ENCODE peak calls at places on chromosomes 6 and 20, in eight cellular contexts. X is GM10248; W is H4; U is activated naive CD8-positive, alpha-beta T cell treated with anti-CD3 and anti-CD28 coated beads, Interleukin-2, amount 50 U/mL, for 24 hours; F is Caki2; B is stimulated activated CD8-positive, alpha-beta memory T cell treated with anti-CD3 and anti-CD28 coated beads, Interleukin-7, amount 100 ng/mL, for 4 hours; A is HuH-7.5; P is AG04450. M is an unnamed sample.

GRCh38 chr6:11381801-11382513 is 149.5 kb upstream of the NEDD9 start:
- DNase-seq in X (peak; percentile 65), W (no peak), U (peak; percentile 57), F (no peak), B (peak; percentile 55), A (no peak), P (no peak), M (peak; percentile 64)

GRCh38 chr6:157323924-157324276 is 581 bp upstream of the TMEM242 start:
- DNase-seq in X (peak; percentile 41), W (peak; percentile 58), U (peak; percentile 52), F (peak; percentile 68), B (peak; percentile 27), A (peak; percentile 41), P (peak; percentile 59), M (peak; percentile 85)

GRCh38 chr6:112010328-112010727 is 43.6 kb upstream of the CCN6 start:
- DNase-seq in X (no peak), W (no peak), U (no peak), F (no peak), B (no peak), A (no peak), P (no peak), M (no peak)

GRCh38 chr6:80610821-80611220 is 504.4 kb downstream of the BCKDHB start:
- DNase-seq in X (no peak), W (no peak), U (no peak), F (peak; percentile 9), B (no peak), A (no peak), P (no peak), M (no peak)

GRCh38 chr20:62508641-62509051 is 32.9 kb upstream of the GATA5 start:
- DNase-seq in X (no peak), W (no peak), U (no peak), F (no peak), B (no peak), A (peak; percentile 69), P (no peak), M (no peak)

GRCh38 chr6:783966-784365 is 91.0 kb upstream of the EXOC2 start:
- DNase-seq in X (no peak), W (no peak), U (no peak), F (no peak), B (no peak), A (no peak), P (no peak), M (no peak)

GRCh38 chr20:5863040-5863811 is 87.1 kb downstream of the TRMT6 start:
- DNase-seq in X (no peak), W (no peak), U (no peak), F (no peak), B (no peak), A (no peak), P (no peak), M (no peak)

GRCh38 chr20:37955511-37955910 is 52.6 kb downstream of the VSTM2L start:
- DNase-seq in X (no peak), W (no peak), U (no peak), F (no peak), B (no peak), A (no peak), P (no peak), M (no peak)

GRCh38 chr6:20306491-20306890 is 94.2 kb upstream of the MBOAT1 start:
- DNase-seq in X (no peak), W (no peak), U (no peak), F (no peak), B (no peak), A (no peak), P (no peak), M (no peak)

GRCh38 chr20:39822667-39823066 is 860.5 kb downstream of the DHX35 start:
- DNase-seq in X (no peak), W (no peak), U (no peak), F (no peak), B (no peak), A (no peak), P (no peak), M (no peak)

GRCh38 chr6:158782432-158783166 is 36.6 kb downstream of the EZR start:
- DNase-seq in X (no peak), W (no peak), U (no peak), F (no peak), B (no peak), A (no peak), P (no peak), M (no peak)

GRCh38 chr20:6692566-6693168 is 74.8 kb upstream of the BMP2 start:
- DNase-seq in X (no peak), W (no peak), U (no peak), F (no peak), B (no peak), A (no peak), P (no peak), M (no peak)

GRCh38 chr6:110619275-110619908 is 143.0 kb upstream of the SLC22A16 start:
- DNase-seq in X (no peak), W (no peak), U (no peak), F (no peak), B (no peak), A (no peak), P (no peak), M (no peak)

M was measured in lower lobe of right lung.